ENCODE peak calls at places on chromosome 18, in seven cellular contexts. K, L, O, W, R, V and B are unnamed samples.

GRCh38 chr18:55316615-55317184 is 271.3 kb downstream of the TCF4 start:
- DNase-seq in L (no peak), O (no peak), V (no peak), W (no peak), K (no peak), R (no peak), B (no peak)

GRCh38 chr18:22399949-22400348 is 17.8 kb downstream of the CTAGE1 start:
- DNase-seq in R (no peak), V (no peak), W (no peak), O (no peak), K (no peak), L (no peak), B (peak; percentile 44)

GRCh38 chr18:812123-812672 is at the start of gene YES1:
- DNase-seq in O (peak; percentile 66), V (peak; percentile 76), R (peak; percentile 50), L (peak; percentile 82), K (peak; percentile 67), W (peak; percentile 59), B (peak; percentile 81)

GRCh38 chr18:8301427-8302172 is 307.6 kb upstream of the RAB12 start:
- DNase-seq in L (no peak), R (no peak), O (no peak), K (no peak), W (no peak), V (no peak), B (no peak)

GRCh38 chr18:3219621-3220335 is at the start of gene MYOM1:
- DNase-seq in L (no peak), O (no peak), W (no peak), R (no peak), K (no peak), V (no peak), B (no peak)

GRCh38 chr18:13112982-13113381 is 105.6 kb upstream of the LDLRAD4 start:
- DNase-seq in W (peak; percentile 78), K (no peak), V (peak; percentile 54), L (no peak), R (peak; percentile 6), O (peak; percentile 76), B (peak; percentile 59)

GRCh38 chr18:32037616-32038015 is 19.0 kb downstream of the RNF125 start:
- DNase-seq in R (no peak), W (no peak), K (no peak), O (no peak), V (no peak), L (no peak), B (no peak)

GRCh38 chr18:74351354-74351753 is 35.7 kb downstream of the C18orf63 start:
- DNase-seq in K (no peak), L (no peak), O (no peak), R (peak; percentile 39), W (no peak), V (no peak), B (peak; percentile 25)

GRCh38 chr18:9067823-9068222 is 34.7 kb upstream of the NDUFV2 start:
- DNase-seq in O (no peak), K (no peak), L (no peak), R (no peak), V (no peak), W (no peak), B (no peak)

GRCh38 chr18:69328086-69328485 is 72.6 kb upstream of the DOK6 start:
- DNase-seq in K (no peak), L (no peak), R (no peak), V (no peak), W (no peak), O (no peak), B (no peak)

GRCh38 chr18:59918320-59918755 is 18.5 kb downstream of the PMAIP1 start:
- DNase-seq in L (no peak), R (no peak), W (peak; percentile 81), O (peak; percentile 76), K (no peak), V (peak; percentile 66), B (no peak)

GRCh38 chr18:8959551-8960135 is 142.9 kb upstream of the NDUFV2 start:
- DNase-seq in R (no peak), W (no peak), K (no peak), O (no peak), L (no peak), V (no peak), B (no peak)

GRCh38 chr18:48940854-48941531 is 9.8 kb downstream of the SMAD7 start:
- DNase-seq in R (no peak), W (no peak), K (peak; percentile 43), L (peak; percentile 93), V (no peak), O (no peak), B (peak; percentile 60)